ENCODE peak calls at places on chromosomes 16 and 17, in nine cellular contexts. O, A, K, P, W, Y, L, Q and N are unnamed samples.

GRCh38 chr16:59205403-59205802 is 471.3 kb upstream of the GOT2 start:
- DNase-seq in O (no peak), A (no peak), K (no peak), P (no peak), W (no peak), Y (no peak), L (no peak), Q (no peak), N (no peak)

GRCh38 chr17:50953831-50954601 is 87.9 kb upstream of the TOB1 start:
- DNase-seq in O (peak; percentile 92), A (no peak), K (no peak), P (no peak), W (peak; percentile 61), Y (no peak), L (peak; percentile 86), Q (peak; percentile 51), N (no peak)

GRCh38 chr16:80936410-80936809 is 70.3 kb downstream of the CMC2 start:
- DNase-seq in O (no peak), A (no peak), K (no peak), P (no peak), W (no peak), Y (no peak), L (no peak), Q (no peak), N (no peak)

GRCh38 chr17:49557204-49558024 is 18.3 kb upstream of the NXPH3 start:
- DNase-seq in O (peak; percentile 78), A (peak; percentile 78), K (no peak), P (no peak), W (peak; percentile 41), Y (no peak), L (peak; percentile 87), Q (peak; percentile 62), N (no peak)

GRCh38 chr16:10923650-10924214 is 18.5 kb downstream of the DEXI start:
- DNase-seq in O (no peak), A (no peak), K (no peak), P (peak; percentile 64), W (no peak), Y (peak; percentile 40), L (no peak), Q (peak; percentile 71), N (no peak)

GRCh38 chr16:10547708-10548107 is 32.7 kb downstream of the EMP2 start:
- DNase-seq in O (no peak), A (no peak), K (no peak), P (no peak), W (peak; percentile 27), Y (no peak), L (no peak), Q (no peak), N (no peak)

GRCh38 chr16:53768167-53768566 is 64.2 kb downstream of the FTO start:
- DNase-seq in O (no peak), A (no peak), K (no peak), P (no peak), W (no peak), Y (no peak), L (no peak), Q (no peak), N (no peak)

GRCh38 chr16:53083123-53083522 is 28.3 kb downstream of the CHD9 start:
- DNase-seq in O (no peak), A (no peak), K (no peak), P (no peak), W (no peak), Y (no peak), L (no peak), Q (no peak), N (no peak)

GRCh38 chr16:27779719-27780161 is 229.8 kb downstream of the KATNIP start:
- DNase-seq in O (peak; percentile 3), A (peak; percentile 78), K (no peak), P (peak; percentile 19), W (peak; percentile 16), Y (peak; percentile 56), L (peak; percentile 92), Q (no peak), N (no peak)

GRCh38 chr17:44221072-44221861 is 1.8 kb upstream of the UBTF start:
- DNase-seq in O (peak; percentile 87), A (peak; percentile 89), K (peak; percentile 66), P (peak; percentile 76), W (peak; percentile 81), Y (peak; percentile 76), L (peak; percentile 96), Q (peak; percentile 88), N (peak; percentile 35)

GRCh38 chr17:42101513-42102292 is 3.4 kb upstream of the ZNF385C start:
- DNase-seq in O (peak; percentile 32), A (peak; percentile 95), K (peak; percentile 70), P (peak; percentile 69), W (peak; percentile 87), Y (peak; percentile 23), L (peak; percentile 99), Q (peak; percentile 83), N (no peak)